ENCODE peak calls at places on chromosomes 3 and 15, in ten cellular contexts. One of them, this sample, is unnamed.

GRCh38 chr15:31339558-31339895 is 12.9 kb downstream of the KLF13 start:
- DNase-seq in fibroblast of mammary gland: no peak
- DNase-seq in cardiac fibroblast: no peak
- DNase-seq in left lung: peak; percentile 31
- DNase-seq in fibroblast of pulmonary artery: no peak
- DNase-seq in DND-41: no peak
- DNase-seq in AG04450: no peak
- DNase-seq in GM13977: no peak
- DNase-seq in lung: no peak
- DNase-seq in esophagus squamous epithelium: no peak
- DNase-seq in this sample: no peak

GRCh38 chr3:356947-357346 is 160.4 kb downstream of the CHL1 start:
- DNase-seq in fibroblast of mammary gland: peak; percentile 55
- DNase-seq in cardiac fibroblast: no peak
- DNase-seq in left lung: no peak
- DNase-seq in fibroblast of pulmonary artery: no peak
- DNase-seq in DND-41: no peak
- DNase-seq in AG04450: no peak
- DNase-seq in GM13977: no peak
- DNase-seq in lung: no peak
- DNase-seq in esophagus squamous epithelium: no peak
- DNase-seq in this sample: no peak

GRCh38 chr3:41711656-41712055 is 250.2 kb downstream of the ULK4 start:
- DNase-seq in fibroblast of mammary gland: peak; percentile 82
- DNase-seq in cardiac fibroblast: peak; percentile 48
- DNase-seq in left lung: no peak
- DNase-seq in fibroblast of pulmonary artery: peak; percentile 44
- DNase-seq in DND-41: no peak
- DNase-seq in AG04450: no peak
- DNase-seq in GM13977: no peak
- DNase-seq in lung: no peak
- DNase-seq in esophagus squamous epithelium: no peak
- DNase-seq in this sample: no peak

GRCh38 chr3:126373682-126374601 is 16.7 kb upstream of the KLF15 start:
- DNase-seq in fibroblast of mammary gland: peak; percentile 25
- DNase-seq in cardiac fibroblast: peak; percentile 78
- DNase-seq in left lung: peak; percentile 64
- DNase-seq in fibroblast of pulmonary artery: peak; percentile 39
- DNase-seq in DND-41: no peak
- DNase-seq in AG04450: no peak
- DNase-seq in GM13977: no peak
- DNase-seq in lung: peak; percentile 77
- DNase-seq in esophagus squamous epithelium: no peak
- DNase-seq in this sample: no peak

GRCh38 chr3:4417449-4417848 is 49.6 kb downstream of the SUMF1 start:
- DNase-seq in fibroblast of mammary gland: peak; percentile 59
- DNase-seq in cardiac fibroblast: peak; percentile 80
- DNase-seq in left lung: no peak
- DNase-seq in fibroblast of pulmonary artery: peak; percentile 70
- DNase-seq in DND-41: no peak
- DNase-seq in AG04450: peak; percentile 18
- DNase-seq in GM13977: no peak
- DNase-seq in lung: no peak
- DNase-seq in esophagus squamous epithelium: no peak
- DNase-seq in this sample: no peak

GRCh38 chr3:71415708-71416108 is 167.8 kb downstream of the FOXP1 start:
- DNase-seq in fibroblast of mammary gland: no peak
- DNase-seq in cardiac fibroblast: no peak
- DNase-seq in left lung: no peak
- DNase-seq in fibroblast of pulmonary artery: no peak
- DNase-seq in DND-41: no peak
- DNase-seq in AG04450: no peak
- DNase-seq in GM13977: no peak
- DNase-seq in lung: no peak
- DNase-seq in esophagus squamous epithelium: no peak
- DNase-seq in this sample: no peak

GRCh38 chr3:101170047-101170771 is 150.2 kb downstream of the IMPG2 start:
- DNase-seq in fibroblast of mammary gland: no peak
- DNase-seq in cardiac fibroblast: peak; percentile 18
- DNase-seq in left lung: no peak
- DNase-seq in fibroblast of pulmonary artery: peak; percentile 22
- DNase-seq in DND-41: no peak
- DNase-seq in AG04450: no peak
- DNase-seq in GM13977: no peak
- DNase-seq in lung: no peak
- DNase-seq in esophagus squamous epithelium: no peak
- DNase-seq in this sample: no peak

GRCh38 chr3:129235310-129235917 is 14.0 kb upstream of the COPG1 start:
- DNase-seq in fibroblast of mammary gland: no peak
- DNase-seq in cardiac fibroblast: no peak
- DNase-seq in left lung: no peak
- DNase-seq in fibroblast of pulmonary artery: no peak
- DNase-seq in DND-41: no peak
- DNase-seq in AG04450: no peak
- DNase-seq in GM13977: no peak
- DNase-seq in lung: no peak
- DNase-seq in esophagus squamous epithelium: no peak
- DNase-seq in this sample: no peak

GRCh38 chr3:72818092-72818721 is 30.0 kb downstream of the SHQ1 start:
- DNase-seq in fibroblast of mammary gland: peak; percentile 53
- DNase-seq in cardiac fibroblast: peak; percentile 61
- DNase-seq in left lung: no peak
- DNase-seq in fibroblast of pulmonary artery: peak; percentile 63
- DNase-seq in DND-41: no peak
- DNase-seq in AG04450: no peak
- DNase-seq in GM13977: no peak
- DNase-seq in lung: no peak
- DNase-seq in esophagus squamous epithelium: no peak
- DNase-seq in this sample: no peak

GRCh38 chr3:1087066-1087555 is 5.7 kb upstream of the CNTN6 start:
- DNase-seq in fibroblast of mammary gland: peak; percentile 91
- DNase-seq in cardiac fibroblast: peak; percentile 79
- DNase-seq in left lung: peak; percentile 65
- DNase-seq in fibroblast of pulmonary artery: peak; percentile 86
- DNase-seq in DND-41: no peak
- DNase-seq in AG04450: no peak
- DNase-seq in GM13977: no peak
- DNase-seq in lung: peak; percentile 81
- DNase-seq in esophagus squamous epithelium: no peak
- DNase-seq in this sample: no peak

GRCh38 chr15:38685686-38686339 is 121.2 kb upstream of the RASGRP1 start:
- DNase-seq in fibroblast of mammary gland: no peak
- DNase-seq in cardiac fibroblast: no peak
- DNase-seq in left lung: no peak
- DNase-seq in fibroblast of pulmonary artery: no peak
- DNase-seq in DND-41: peak; percentile 74
- DNase-seq in AG04450: no peak
- DNase-seq in GM13977: no peak
- DNase-seq in lung: no peak
- DNase-seq in esophagus squamous epithelium: no peak
- DNase-seq in this sample: no peak

DNA sequence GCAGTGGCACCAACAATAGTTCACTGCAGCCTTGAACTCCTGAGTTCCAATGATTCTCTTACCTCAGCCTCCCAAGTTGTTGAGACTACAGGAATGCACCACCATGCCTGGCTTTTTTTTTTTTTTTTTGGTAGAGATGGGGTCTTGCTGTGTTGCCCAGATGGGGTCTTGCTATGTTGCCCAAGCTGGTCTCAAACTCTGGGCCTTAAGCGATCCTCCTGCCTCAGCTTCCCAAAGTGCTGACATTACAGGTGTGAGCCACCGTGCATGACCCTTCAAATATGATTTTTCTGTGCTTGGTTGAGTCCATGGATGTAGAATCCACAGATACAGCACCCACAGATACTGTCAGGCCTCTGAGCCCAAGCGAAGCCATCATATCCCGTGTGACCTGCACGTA is 30.2 kb upstream of the IDH2 start:
- DNase-seq in fibroblast of mammary gland: no peak
- DNase-seq in cardiac fibroblast: no peak
- DNase-seq in left lung: no peak
- DNase-seq in fibroblast of pulmonary artery: no peak
- DNase-seq in DND-41: no peak
- DNase-seq in AG04450: no peak
- DNase-seq in GM13977: no peak
- DNase-seq in lung: no peak
- DNase-seq in esophagus squamous epithelium: no peak
- DNase-seq in this sample: no peak
- TF ChIP-seq CTCF in fibroblast of mammary gland: no peak
- TF ChIP-seq CTCF in cardiac fibroblast: no peak
- TF ChIP-seq CTCF in left lung: no peak
- TF ChIP-seq CTCF in fibroblast of pulmonary artery: no peak
- TF ChIP-seq CTCF in DND-41: no peak
- TF ChIP-seq CTCF in AG04450: no peak
- TF ChIP-seq CTCF in GM13977: no peak
- TF ChIP-seq CTCF in lung: no peak
- TF ChIP-seq CTCF in esophagus squamous epithelium: no peak
- TF ChIP-seq CTCF in this sample: no peak

GRCh38 chr3:177694316-177694715 is 497.0 kb upstream of the TBL1XR1 start:
- DNase-seq in fibroblast of mammary gland: peak; percentile 80
- DNase-seq in cardiac fibroblast: peak; percentile 90
- DNase-seq in left lung: no peak
- DNase-seq in fibroblast of pulmonary artery: peak; percentile 85
- DNase-seq in DND-41: peak; percentile 32
- DNase-seq in AG04450: peak; percentile 55
- DNase-seq in GM13977: no peak
- DNase-seq in lung: no peak
- DNase-seq in esophagus squamous epithelium: no peak
- DNase-seq in this sample: no peak
- TF ChIP-seq CTCF in fibroblast of mammary gland: no peak
- TF ChIP-seq CTCF in cardiac fibroblast: no peak
- TF ChIP-seq CTCF in left lung: no peak
- TF ChIP-seq CTCF in fibroblast of pulmonary artery: no peak
- TF ChIP-seq CTCF in DND-41: no peak
- TF ChIP-seq CTCF in AG04450: no peak
- TF ChIP-seq CTCF in GM13977: no peak
- TF ChIP-seq CTCF in lung: no peak
- TF ChIP-seq CTCF in esophagus squamous epithelium: no peak
- TF ChIP-seq CTCF in this sample: no peak

GRCh38 chr15:100529556-100529955 is 806 bp upstream of the CERS3 start:
- DNase-seq in fibroblast of mammary gland: no peak
- DNase-seq in cardiac fibroblast: no peak
- DNase-seq in left lung: no peak
- DNase-seq in fibroblast of pulmonary artery: no peak
- DNase-seq in DND-41: no peak
- DNase-seq in AG04450: no peak
- DNase-seq in GM13977: no peak
- DNase-seq in lung: no peak
- DNase-seq in esophagus squamous epithelium: no peak
- DNase-seq in this sample: no peak

GRCh38 chr15:100521907-100522306 is 6.8 kb downstream of the CERS3 start:
- DNase-seq in fibroblast of mammary gland: no peak
- DNase-seq in cardiac fibroblast: no peak
- DNase-seq in left lung: no peak
- DNase-seq in fibroblast of pulmonary artery: no peak
- DNase-seq in DND-41: no peak
- DNase-seq in AG04450: no peak
- DNase-seq in GM13977: no peak
- DNase-seq in lung: no peak
- DNase-seq in esophagus squamous epithelium: no peak
- DNase-seq in this sample: no peak

GRCh38 chr15:100520132-100520921 is 8.4 kb downstream of the CERS3 start:
- DNase-seq in fibroblast of mammary gland: no peak
- DNase-seq in cardiac fibroblast: no peak
- DNase-seq in left lung: peak; percentile 47
- DNase-seq in fibroblast of pulmonary artery: no peak
- DNase-seq in DND-41: peak; percentile 37
- DNase-seq in AG04450: no peak
- DNase-seq in GM13977: no peak
- DNase-seq in lung: no peak
- DNase-seq in esophagus squamous epithelium: no peak
- DNase-seq in this sample: no peak

GRCh38 chr15:100528833-100529428 is at the start of gene CERS3:
- DNase-seq in fibroblast of mammary gland: no peak
- DNase-seq in cardiac fibroblast: no peak
- DNase-seq in left lung: no peak
- DNase-seq in fibroblast of pulmonary artery: no peak
- DNase-seq in DND-41: no peak
- DNase-seq in AG04450: no peak
- DNase-seq in GM13977: no peak
- DNase-seq in lung: no peak
- DNase-seq in esophagus squamous epithelium: no peak
- DNase-seq in this sample: no peak

DNA sequence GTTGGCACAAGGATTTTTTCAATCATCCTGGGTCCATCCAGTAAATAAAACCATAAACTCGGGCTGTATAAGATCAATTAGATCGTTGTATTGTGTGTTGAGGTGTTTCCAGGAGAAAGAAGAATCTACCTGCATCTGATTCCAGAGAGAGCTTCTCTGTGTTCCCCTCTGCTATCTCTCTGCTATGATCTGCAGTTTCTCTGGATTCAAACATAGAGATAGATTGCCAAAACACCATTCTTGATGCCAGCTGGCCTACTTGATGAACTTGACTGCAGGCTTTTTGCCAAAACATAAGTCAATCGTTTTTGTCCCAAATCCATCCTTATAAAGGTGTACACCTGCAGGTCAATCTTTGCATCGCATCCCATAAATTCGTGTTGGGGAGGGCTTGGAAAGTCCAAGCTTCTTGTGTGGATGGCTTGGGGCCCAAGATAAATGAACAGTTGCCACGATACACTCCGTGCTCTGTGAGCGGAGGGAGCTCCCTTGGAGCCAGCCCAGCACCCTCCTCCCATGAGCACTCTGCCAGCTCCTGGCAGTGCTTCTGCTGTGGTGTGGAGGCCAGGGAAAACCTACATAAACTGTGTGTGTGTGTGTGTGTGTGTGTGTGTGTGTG is 2.7 kb downstream of the CERS3 start:
- DNase-seq in fibroblast of mammary gland: no peak
- DNase-seq in cardiac fibroblast: peak; percentile 41
- DNase-seq in left lung: no peak
- DNase-seq in fibroblast of pulmonary artery: no peak
- DNase-seq in DND-41: no peak
- DNase-seq in AG04450: no peak
- DNase-seq in GM13977: no peak
- DNase-seq in lung: no peak
- DNase-seq in esophagus squamous epithelium: no peak
- DNase-seq in this sample: no peak
- TF ChIP-seq CTCF in fibroblast of mammary gland: no peak
- TF ChIP-seq CTCF in cardiac fibroblast: no peak
- TF ChIP-seq CTCF in left lung: no peak
- TF ChIP-seq CTCF in fibroblast of pulmonary artery: no peak
- TF ChIP-seq CTCF in DND-41: no peak
- TF ChIP-seq CTCF in AG04450: no peak
- TF ChIP-seq CTCF in GM13977: no peak
- TF ChIP-seq CTCF in lung: no peak
- TF ChIP-seq CTCF in esophagus squamous epithelium: peak; percentile 52
- TF ChIP-seq CTCF in this sample: no peak

DNA sequence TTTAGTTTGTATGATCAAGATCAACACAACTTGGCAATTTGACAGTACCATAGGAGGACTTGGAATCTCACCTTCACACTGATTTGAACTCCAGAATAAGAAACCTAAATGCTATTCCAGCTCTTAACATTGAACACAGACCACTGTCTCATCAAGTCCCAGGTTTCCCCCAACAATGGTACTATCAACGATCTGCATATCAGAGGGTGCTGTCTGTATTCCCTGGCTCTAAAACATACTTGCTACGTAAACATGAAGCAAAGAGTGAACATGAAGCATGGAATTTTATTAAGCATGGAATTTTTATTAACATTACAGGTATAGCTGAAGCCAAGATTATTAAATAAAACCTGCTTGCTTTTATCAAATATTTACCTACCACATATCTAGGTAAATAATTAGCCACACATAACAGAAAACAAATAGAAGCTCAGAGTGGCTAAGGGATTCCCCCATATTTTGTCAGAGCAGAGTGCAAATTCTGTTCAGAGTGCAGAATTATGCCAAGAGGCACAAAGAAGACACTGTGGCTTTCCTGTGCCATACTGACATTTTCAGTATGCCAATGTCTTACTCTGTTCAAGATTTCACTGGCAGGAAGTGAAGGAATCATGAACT is 22.2 kb upstream of the RIOX2 start:
- DNase-seq in fibroblast of mammary gland: no peak
- DNase-seq in cardiac fibroblast: no peak
- DNase-seq in left lung: no peak
- DNase-seq in fibroblast of pulmonary artery: no peak
- DNase-seq in DND-41: no peak
- DNase-seq in AG04450: no peak
- DNase-seq in GM13977: no peak
- DNase-seq in lung: no peak
- DNase-seq in esophagus squamous epithelium: no peak
- DNase-seq in this sample: no peak
- TF ChIP-seq CTCF in fibroblast of mammary gland: no peak
- TF ChIP-seq CTCF in cardiac fibroblast: no peak
- TF ChIP-seq CTCF in left lung: no peak
- TF ChIP-seq CTCF in fibroblast of pulmonary artery: no peak
- TF ChIP-seq CTCF in DND-41: no peak
- TF ChIP-seq CTCF in AG04450: no peak
- TF ChIP-seq CTCF in GM13977: no peak
- TF ChIP-seq CTCF in lung: no peak
- TF ChIP-seq CTCF in esophagus squamous epithelium: no peak
- TF ChIP-seq CTCF in this sample: no peak